ENCODE peak calls at places on chromosomes 1 and 21, in ten cellular contexts. C is RCC 7860, J is Calu3, M is AG04449, U is Right ventricle myocardium superior, R is sciatic nerve, A is pons, Y is cardiac muscle cell, X is epithelial cell of esophagus, O is progenitor cell of endocrine pancreas. Z is an unnamed sample.
A peak's percentile ranks its signal among the peaks of the same experiment; 100 is the strongest.

GRCh38 chr1:118963456-118964430 is 24.4 kb downstream of the TBX15 start:
- DNase-seq in J (no peak), R (no peak), M (peak; percentile 91), X (peak; percentile 37), C (peak; percentile 88), U (no peak), Y (no peak), O (no peak), A (no peak), Z (no peak)

GRCh38 chr1:42176902-42177519 is 12.5 kb upstream of the GUCA2A start:
- DNase-seq in A (peak; percentile 65), Y (peak; percentile 67), O (no peak), C (peak; percentile 22), M (no peak), R (no peak), X (peak; percentile 68), J (peak; percentile 50), U (no peak), Z (peak; percentile 60)

GRCh38 chr1:114081145-114082046 is 72.3 kb downstream of the SYT6 start:
- DNase-seq in Y (peak; percentile 37), A (peak; percentile 67), C (no peak), M (no peak), O (no peak), X (no peak), U (peak; percentile 53), J (no peak), R (no peak), Z (no peak)

GRCh38 chr1:211247921-211248320 is 11.2 kb upstream of the RCOR3 start:
- DNase-seq in O (no peak), A (no peak), J (no peak), Y (peak; percentile 36), C (no peak), R (no peak), X (no peak), M (no peak), U (no peak), Z (no peak)

GRCh38 chr1:24946861-24947658 is 17.0 kb upstream of the RUNX3 start:
- DNase-seq in C (peak; percentile 96), Y (no peak), J (no peak), O (no peak), U (peak; percentile 22), M (no peak), A (no peak), R (no peak), X (no peak), Z (no peak)

GRCh38 chr21:42233067-42233981 is 14.4 kb downstream of the ABCG1 start:
- DNase-seq in C (no peak), O (no peak), X (peak; percentile 44), Y (peak; percentile 68), U (peak; percentile 88), A (peak; percentile 53), R (peak; percentile 70), J (peak; percentile 16), M (no peak), Z (peak; percentile 45)

GRCh38 chr1:17587693-17588047 is 48.2 kb downstream of the ARHGEF10L start:
- DNase-seq in M (peak; percentile 36), J (no peak), A (no peak), Y (peak; percentile 56), X (no peak), R (no peak), C (peak; percentile 76), O (no peak), U (no peak), Z (no peak)

GRCh38 chr1:112397051-112397471 is 1.0 kb downstream of the CTTNBP2NL start:
- DNase-seq in Y (no peak), R (no peak), O (no peak), U (no peak), J (no peak), A (no peak), X (peak; percentile 37), M (no peak), C (peak; percentile 18), Z (no peak)

GRCh38 chr21:29145837-29146453 is 15.5 kb downstream of the MAP3K7CL start:
- DNase-seq in O (no peak), J (no peak), M (no peak), A (no peak), R (no peak), Y (no peak), U (no peak), X (peak; percentile 92), C (no peak), Z (no peak)

GRCh38 chr1:156445789-156446263 is 54.7 kb downstream of the MEF2D start:
- DNase-seq in A (peak; percentile 82), Y (peak; percentile 89), M (no peak), J (peak; percentile 94), R (peak; percentile 88), C (peak; percentile 72), U (peak; percentile 88), X (peak; percentile 75), O (peak; percentile 81), Z (peak; percentile 83)

GRCh38 chr1:41486053-41486891 is 1.8 kb upstream of the EDN2 start:
- DNase-seq in M (peak; percentile 36), O (no peak), U (no peak), A (no peak), Y (no peak), X (no peak), J (no peak), C (peak; percentile 98), R (no peak), Z (no peak)

GRCh38 chr1:85413169-85413568 is 51.8 kb downstream of the DDAH1 start:
- DNase-seq in X (no peak), U (no peak), A (no peak), R (no peak), C (no peak), J (no peak), Y (no peak), O (no peak), M (no peak), Z (no peak)

GRCh38 chr1:196407358-196408041 is 200.7 kb downstream of the KCNT2 start:
- DNase-seq in J (no peak), O (no peak), A (peak; percentile 11), U (no peak), X (no peak), R (no peak), M (no peak), C (no peak), Y (peak; percentile 18), Z (no peak)

GRCh38 chr1:221961532-221962292 is 219.8 kb upstream of the DUSP10 start:
- DNase-seq in R (no peak), X (peak; percentile 52), Y (no peak), M (no peak), C (peak; percentile 92), A (peak; percentile 24), O (no peak), J (peak; percentile 74), U (no peak), Z (peak; percentile 34)

GRCh38 chr1:206672844-206673758 is 11.6 kb upstream of the MAPKAPK2 start:
- DNase-seq in M (no peak), U (no peak), X (no peak), C (no peak), O (no peak), Y (no peak), A (peak; percentile 73), J (no peak), R (no peak), Z (peak; percentile 94)

GRCh38 chr1:921011-921837 is 2.5 kb upstream of the SAMD11 start:
- DNase-seq in U (peak; percentile 80), X (peak; percentile 72), Y (peak; percentile 93), A (peak; percentile 51), R (no peak), C (peak; percentile 58), O (peak; percentile 64), J (peak; percentile 68), M (no peak), Z (peak; percentile 91)